ENCODE peak calls at places on chromosomes 7 and 10, in four cellular contexts. M is RKO, C is right cardiac atrium, S is WTC11. K is an unnamed sample.

GRCh38 chr10:46263831-46264268 is 22.9 kb upstream of the ANTXRL start:
- DNase-seq in M (no peak), C (no peak), S (no peak), K (no peak)

GRCh38 chr10:71615538-71616329 is 103.8 kb downstream of the C10orf105 start:
- DNase-seq in M (no peak), C (no peak), S (no peak), K (no peak)

GRCh38 chr7:13309535-13309934 is 622.1 kb downstream of the ARL4A start:
- DNase-seq in M (no peak), C (no peak), S (no peak), K (no peak)

GRCh38 chr7:119374436-119374835 is 898.5 kb upstream of the KCND2 start:
- DNase-seq in M (no peak), C (no peak), S (no peak), K (no peak)

GRCh38 chr10:25555865-25556264 is 378.2 kb upstream of the MYO3A start:
- DNase-seq in M (peak), C (no peak), S (no peak), K (no peak)

GRCh38 chr10:131737543-131738395 is 163.0 kb upstream of the PPP2R2D start:
- DNase-seq in M (no peak), C (no peak), S (no peak), K (peak)

GRCh38 chr7:77542895-77543294 is 5.8 kb downstream of the PTPN12 start:
- DNase-seq in M (no peak), C (no peak), S (no peak), K (no peak)

GRCh38 chr7:30322656-30323355 is 38.4 kb downstream of the ZNRF2 start:
- DNase-seq in M (no peak), C (no peak), S (no peak), K (no peak)

GRCh38 chr10:51773681-51774080 is 74.3 kb upstream of the CSTF2T start:
- DNase-seq in M (no peak), C (no peak), S (no peak), K (no peak)

GRCh38 chr10:125332548-125333208 is 172.3 kb upstream of the CTBP2 start:
- DNase-seq in M (no peak), C (no peak), S (no peak), K (no peak)

GRCh38 chr7:41629711-41630111 is 73.2 kb downstream of the INHBA start:
- DNase-seq in M (no peak), C (no peak), S (no peak), K (no peak)

GRCh38 chr7:21330462-21331178 is 97.3 kb upstream of the SP4 start:
- DNase-seq in M (no peak), C (no peak), S (no peak), K (no peak)

GRCh38 chr7:137834552-137834951 is 12.2 kb downstream of the DGKI start:
- DNase-seq in M (no peak), C (no peak), S (no peak), K (no peak)

GRCh38 chr7:68820321-68820720 is 778.0 kb upstream of the AUTS2 start:
- DNase-seq in M (no peak), C (no peak), S (no peak), K (no peak)

GRCh38 chr7:36149694-36150452 is 3.2 kb upstream of the EEPD1 start:
- DNase-seq in M (no peak), C (no peak), S (no peak), K (no peak)

GRCh38 chr7:40298421-40298820 is 163.6 kb downstream of the SUGCT start:
- DNase-seq in M (no peak), C (no peak), S (no peak), K (no peak)

GRCh38 chr10:31819393-31819820 is 109.2 kb downstream of the ARHGAP12 start:
- DNase-seq in M (no peak), C (peak), S (no peak), K (no peak)

GRCh38 chr7:155412416-155413253 is 45.3 kb upstream of the EN2 start:
- DNase-seq in M (peak), C (peak), S (peak), K (no peak)

GRCh38 chr10:96292971-96293909 is 11.0 kb upstream of the DNTT start:
- DNase-seq in M (peak), C (no peak), S (no peak), K (no peak)

GRCh38 chr7:2269468-2270460 is 27.7 kb downstream of the NUDT1 start:
- DNase-seq in M (no peak), C (no peak), S (peak), K (no peak)

GRCh38 chr10:81872206-81872605 is 2.8 kb upstream of the NRG3 start:
- DNase-seq in M (no peak), C (no peak), S (no peak), K (no peak)

GRCh38 chr10:79241990-79242619 is 105.2 kb upstream of the PPIF start:
- DNase-seq in M (no peak), C (peak), S (peak), K (peak)

GRCh38 chr10:99548041-99548530 is 15.3 kb downstream of the NKX2-3 start:
- DNase-seq in M (peak), C (no peak), S (peak), K (no peak)

GRCh38 chr7:95205821-95206220 is 118.5 kb downstream of the PON1 start:
- DNase-seq in M (peak), C (no peak), S (no peak), K (no peak)

GRCh38 chr10:14652816-14653215 is 121.9 kb downstream of the FAM107B start:
- DNase-seq in M (no peak), C (no peak), S (no peak), K (no peak)

GRCh38 chr10:88890681-88891371 is 10.8 kb downstream of the STAMBPL1 start:
- DNase-seq in M (no peak), C (no peak), S (no peak), K (no peak)

GRCh38 chr10:24255907-24256306 is 47.0 kb downstream of the KIAA1217 start:
- DNase-seq in M (no peak), C (peak), S (no peak), K (peak)

GRCh38 chr7:158536871-158537865 is 50.5 kb downstream of the PTPRN2 start:
- DNase-seq in M (no peak), C (no peak), S (no peak), K (no peak)

GRCh38 chr10:35459449-35459847 is 123.1 kb downstream of the CCNY start:
- DNase-seq in M (no peak), C (no peak), S (no peak), K (no peak)

GRCh38 chr7:23207029-23207428 is 25.2 kb downstream of the NUP42 start:
- DNase-seq in M (no peak), C (no peak), S (no peak), K (no peak)

GRCh38 chr10:79266543-79267312 is 80.5 kb upstream of the PPIF start:
- DNase-seq in M (peak), C (peak), S (no peak), K (peak)

GRCh38 chr10:71378341-71379117 is 18.2 kb upstream of the CDH23 start:
- DNase-seq in M (no peak), C (no peak), S (no peak), K (no peak)